ENCODE peak calls at places on chromosome 20, in five cellular contexts. O, K, H, T and Y are unnamed samples.

GRCh38 chr20:5835234-5835845 is 85.1 kb downstream of the SHLD1 start:
- DNase-seq in O (peak), K (peak), H (peak), T (peak), Y (peak)

GRCh38 chr20:40540163-40540562 is 148.9 kb downstream of the MAFB start:
- DNase-seq in O (no peak), K (no peak), H (no peak), T (no peak), Y (no peak)

GRCh38 chr20:44747166-44748004 is 1.7 kb downstream of the KCNK15 start:
- DNase-seq in O (peak), K (peak), H (peak), T (peak), Y (peak)

GRCh38 chr20:33659341-33660034 is 2.6 kb upstream of the C20orf144 start:
- DNase-seq in O (no peak), K (no peak), H (no peak), T (no peak), Y (no peak)

GRCh38 chr20:51797357-51798025 is 4.8 kb downstream of the SALL4 start:
- DNase-seq in O (no peak), K (no peak), H (no peak), T (no peak), Y (no peak)

GRCh38 chr20:62804632-62805364 is at the start of gene OGFR:
- DNase-seq in O (peak), K (peak), H (peak), T (peak), Y (peak)

GRCh38 chr20:24662286-24662685 is 192.9 kb downstream of the SYNDIG1 start:
- DNase-seq in O (no peak), K (no peak), H (no peak), T (no peak), Y (no peak)

GRCh38 chr20:41046716-41047115 is 18.1 kb downstream of the TOP1 start:
- DNase-seq in O (no peak), K (peak), H (no peak), T (peak), Y (peak)

GRCh38 chr20:61240814-61241213 is 11.2 kb upstream of the CDH4 start:
- DNase-seq in O (no peak), K (no peak), H (no peak), T (no peak), Y (no peak)

GRCh38 chr20:10236540-10237533 is 18.2 kb downstream of the SNAP25 start:
- DNase-seq in O (no peak), K (no peak), H (no peak), T (no peak), Y (no peak)

GRCh38 chr20:5090191-5090590 is 29.6 kb downstream of the PCNA start:
- DNase-seq in O (no peak), K (no peak), H (peak), T (no peak), Y (no peak)

GRCh38 chr20:14576478-14576877 is 239.1 kb upstream of the FLRT3 start:
- DNase-seq in O (no peak), K (no peak), H (no peak), T (no peak), Y (no peak)

GRCh38 chr20:23145281-23145700 is 59.2 kb upstream of the CD93 start:
- DNase-seq in O (no peak), K (no peak), H (no peak), T (peak), Y (peak)

GRCh38 chr20:55394592-55394991 is 610.7 kb downstream of the CBLN4 start:
- DNase-seq in O (no peak), K (peak), H (no peak), T (no peak), Y (no peak)

GRCh38 chr20:56924976-56925695 is 296.0 kb downstream of the TFAP2C start:
- DNase-seq in O (no peak), K (no peak), H (no peak), T (no peak), Y (no peak)

GRCh38 chr20:52290602-52291001 is 99.0 kb upstream of the ZFP64 start:
- DNase-seq in O (no peak), K (no peak), H (no peak), T (no peak), Y (no peak)

GRCh38 chr20:8187740-8188139 is 55.7 kb downstream of the PLCB1 start:
- DNase-seq in O (no peak), K (no peak), H (no peak), T (no peak), Y (no peak)

GRCh38 chr20:23231561-23232218 is 118.9 kb upstream of the NXT1 start:
- DNase-seq in O (no peak), K (no peak), H (no peak), T (peak), Y (peak)